ENCODE peak calls at places on chromosomes 4 and X, in seven cellular contexts. E, P, I, Q, S, X and C are unnamed samples.
A peak's percentile ranks its signal among the peaks of the same experiment; 100 is the strongest.

GRCh38 chr4:87042986-87043820 is 108.4 kb downstream of the AFF1 start:
- ATAC-seq in X (no peak), E (no peak), I (peak; percentile 53), P (no peak), Q (no peak), S (no peak), C (no peak)

GRCh38 chr4:40687676-40688389 is 58.2 kb upstream of the RBM47 start:
- ATAC-seq in E (no peak), X (no peak), I (no peak), S (no peak), P (no peak), Q (peak; percentile 7), C (peak; percentile 18)

GRCh38 chr4:75605928-75606327 is 24.4 kb downstream of the CDKL2 start:
- ATAC-seq in X (no peak), E (no peak), S (no peak), P (no peak), I (no peak), Q (no peak), C (no peak)

GRCh38 chrX:107547621-107548020 is 80.7 kb upstream of the PRPS1 start:
- ATAC-seq in I (no peak), Q (no peak), X (no peak), S (no peak), E (no peak), P (no peak), C (no peak)

GRCh38 chrX:11557120-11557519 is 108.6 kb downstream of the ARHGAP6 start:
- ATAC-seq in P (no peak), E (no peak), X (no peak), I (no peak), Q (no peak), S (no peak), C (no peak)

GRCh38 chr4:111943796-111944203 is 201.5 kb upstream of the FAM241A start:
- ATAC-seq in P (peak; percentile 95), E (peak; percentile 93), S (peak; percentile 75), I (peak; percentile 99), X (peak; percentile 52), Q (no peak), C (no peak)

GRCh38 chrX:103889216-103889615 is 57.2 kb upstream of the RAB9B start:
- ATAC-seq in X (no peak), P (no peak), S (no peak), I (no peak), Q (no peak), E (no peak), C (no peak)

GRCh38 chr4:8819421-8820177 is 52.0 kb downstream of the HMX1 start:
- ATAC-seq in E (no peak), X (peak; percentile 11), Q (no peak), I (no peak), P (peak; percentile 63), S (no peak), C (no peak)

GRCh38 chrX:136369377-136369776 is 68.6 kb downstream of the ADGRG4 start:
- ATAC-seq in X (no peak), I (no peak), S (no peak), P (no peak), E (no peak), Q (no peak), C (no peak)

GRCh38 chr4:121738780-121739547 is 26.0 kb downstream of the SMIM43 start:
- ATAC-seq in X (no peak), E (peak; percentile 44), I (no peak), P (no peak), Q (no peak), S (no peak), C (no peak)

GRCh38 chrX:46710425-46710824 is 48.5 kb downstream of the SLC9A7 start:
- ATAC-seq in P (peak; percentile 20), S (no peak), E (no peak), I (no peak), Q (peak; percentile 52), X (no peak), C (peak; percentile 56)

GRCh38 chr4:121199742-121200561 is 35.8 kb upstream of the TNIP3 start:
- ATAC-seq in P (no peak), X (peak; percentile 71), I (no peak), E (no peak), Q (peak; percentile 84), S (no peak), C (peak; percentile 85)

GRCh38 chr4:185966549-185966948 is 102.4 kb upstream of the TLR3 start:
- ATAC-seq in S (no peak), I (no peak), E (peak; percentile 68), P (no peak), Q (no peak), X (no peak), C (no peak)

GRCh38 chr4:94396984-94397383 is 54.3 kb upstream of the HPGDS start:
- ATAC-seq in P (no peak), S (no peak), Q (no peak), E (no peak), I (no peak), X (no peak), C (no peak)

GRCh38 chr4:98470831-98471230 is 187.6 kb downstream of the TSPAN5 start:
- ATAC-seq in Q (no peak), P (no peak), E (no peak), I (no peak), X (no peak), S (no peak), C (no peak)

GRCh38 chrX:134692233-134692632 is 34.0 kb upstream of the PLAC1 start:
- ATAC-seq in X (no peak), I (no peak), S (no peak), E (no peak), P (peak; percentile 51), Q (no peak), C (no peak)

GRCh38 chrX:53000447-53001208 is 42.3 kb upstream of the FAM156A start:
- ATAC-seq in S (no peak), X (no peak), E (no peak), I (no peak), Q (peak; percentile 34), P (no peak), C (no peak)